ENCODE peak calls at places on chromosome 10, in ten cellular contexts. A is CD4-positive, alpha-beta memory T cell; I is cardiac muscle cell; B is uterus; C is trophoblast cell; V is neuronal stem cell; R is breast epithelium; Z is lower lobe of right lung; U is transverse colon; X is thoracic aorta. N is an unnamed sample. For H3K36me3, the result is how much of the 10 kb centered on the place peaks cover.

GRCh38 chr10:131195116-131195515 is 116.4 kb downstream of the TCERG1L start:
- DNase-seq in I (no peak), R (no peak), U (no peak), B (no peak), Z (no peak), C (no peak), V (no peak), X (no peak), A (no peak), N (no peak)

GRCh38 chr10:89362928-89363327 is 14.9 kb upstream of the IFIT1B start:
- DNase-seq in Z (no peak), V (no peak), I (no peak), B (no peak), R (no peak), C (no peak), U (no peak), A (no peak), X (no peak), N (no peak)

GRCh38 chr10:88793747-88794299 is 8.7 kb upstream of the LIPM start:
- DNase-seq in R (no peak), I (peak), U (no peak), C (no peak), X (no peak), A (peak), V (no peak), B (no peak), Z (no peak), N (peak)

GRCh38 chr10:3095373-3096139 is 28.2 kb downstream of the PFKP start:
- DNase-seq in I (peak), X (peak), Z (no peak), A (peak), R (no peak), U (peak), C (peak), B (peak), V (no peak), N (peak)

GRCh38 chr10:45673074-45673628 is 579 bp upstream of the ZFAND4 start:
- DNase-seq in A (no peak), U (peak), I (no peak), B (peak), C (no peak), R (no peak), Z (no peak), X (no peak), V (no peak), N (peak)

GRCh38 chr10:83545901-83546391 is 593.4 kb upstream of the GHITM start:
- DNase-seq in I (peak), U (no peak), A (no peak), R (no peak), Z (no peak), C (peak), B (no peak), V (peak), X (no peak), N (no peak)

GRCh38 chr10:23358357-23358756 is 13.8 kb upstream of the C10orf67 start:
- DNase-seq in R (no peak), V (no peak), U (no peak), B (no peak), A (no peak), Z (no peak), X (no peak), C (no peak), I (peak), N (peak)

GRCh38 chr10:6958254-6958653 is 378.2 kb upstream of the PRKCQ start:
- DNase-seq in Z (no peak), U (no peak), C (no peak), I (no peak), A (no peak), V (no peak), R (no peak), X (no peak), B (no peak), N (no peak)

GRCh38 chr10:14751576-14752330 is 22.9 kb downstream of the FAM107B start:
- DNase-seq in X (no peak), U (peak), B (peak), V (no peak), C (no peak), A (no peak), I (peak), Z (no peak), R (no peak), N (peak)

GRCh38 chr10:60835005-60835404 is 56.7 kb downstream of the CDK1 start:
- DNase-seq in I (no peak), V (no peak), C (no peak), R (no peak), X (no peak), Z (no peak), U (no peak), B (no peak), A (no peak), N (no peak)

GRCh38 chr10:63628526-63629362 is 107.5 kb downstream of the REEP3 start:
- DNase-seq in C (no peak), I (peak), A (no peak), R (no peak), Z (peak), B (peak), X (peak), U (peak), V (peak), N (peak)

GRCh38 chr10:5530412-5530806 is 5.6 kb downstream of the CALML3 start:
- DNase-seq in A (no peak), V (no peak), B (no peak), X (no peak), U (peak), I (no peak), Z (no peak), R (peak), C (no peak), N (no peak)

GRCh38 chr10:1297566-1298301 is 241.5 kb downstream of the WDR37 start:
- DNase-seq in R (no peak), Z (no peak), A (no peak), X (no peak), V (no peak), U (no peak), B (no peak), I (no peak), C (no peak), N (no peak)

GRCh38 chr10:114577133-114577532 is 80.9 kb downstream of the ABLIM1 start:
- DNase-seq in R (no peak), Z (no peak), I (peak), B (peak), C (no peak), X (no peak), U (no peak), V (no peak), A (no peak), N (no peak)

GRCh38 chr10:122624546-122624945 is 64.0 kb downstream of the DMBT1 start:
- DNase-seq in B (no peak), C (no peak), X (no peak), R (peak), I (no peak), V (no peak), U (no peak), A (no peak), Z (no peak), N (no peak)

GRCh38 chr10:22742678-22743077 is 28.3 kb upstream of the PIP4K2A start:
- DNase-seq in C (no peak), I (no peak), A (no peak), R (no peak), X (no peak), B (no peak), Z (no peak), V (no peak), U (no peak), N (no peak)

GRCh38 chr10:33098966-33099663 is 141.1 kb upstream of the ITGB1 start:
- DNase-seq in X (no peak), C (no peak), Z (no peak), A (no peak), B (no peak), I (no peak), V (no peak), U (no peak), R (no peak), N (no peak)

GRCh38 chr10:69955211-69955805 is 97.3 kb upstream of the MACROH2A2 start:
- DNase-seq in B (no peak), C (no peak), X (no peak), I (no peak), A (no peak), R (no peak), U (no peak), V (no peak), Z (no peak), N (no peak)

GRCh38 chr10:30491204-30491603 is 57.2 kb downstream of the MAP3K8 start:
- DNase-seq in R (no peak), Z (no peak), U (no peak), C (peak), A (no peak), I (peak), V (no peak), B (no peak), X (no peak), N (no peak)

GRCh38 chr10:48683893-48684292 is 780 bp upstream of the WDFY4 start:
- DNase-seq in U (no peak), A (no peak), X (no peak), I (no peak), Z (no peak), R (no peak), B (no peak), C (no peak), V (no peak), N (no peak)

GRCh38 chr10:77702166-77702565 is 64.6 kb upstream of the KCNMA1 start:
- DNase-seq in U (no peak), V (no peak), I (peak), X (no peak), C (no peak), R (no peak), Z (no peak), A (no peak), B (no peak), N (peak)

GRCh38 chr10:74913321-74913980 is 87.1 kb downstream of the KAT6B start:
- DNase-seq in R (no peak), C (no peak), X (no peak), V (no peak), A (no peak), Z (no peak), I (no peak), B (no peak), U (no peak), N (no peak)

GRCh38 chr10:14102056-14102455 is 228.7 kb downstream of the FRMD4A start:
- DNase-seq in B (no peak), Z (no peak), V (no peak), R (no peak), C (no peak), I (peak), U (no peak), X (no peak), A (no peak), N (no peak)

GRCh38 chr10:109784236-109784635 is 139.1 kb downstream of the XPNPEP1 start:
- DNase-seq in V (no peak), X (no peak), B (no peak), U (no peak), R (no peak), A (no peak), Z (no peak), C (no peak), I (peak), N (peak)

GRCh38 chr10:28105561-28105960 is 106.7 kb upstream of the ODAD2 start:
- DNase-seq in B (no peak), X (no peak), C (no peak), U (no peak), R (no peak), A (no peak), Z (no peak), V (no peak), I (no peak), N (no peak)

GRCh38 chr10:133335238-133336122 is 1.2 kb downstream of the CALY start:
- DNase-seq in A (peak), V (peak), X (no peak), Z (peak), I (peak), C (no peak), R (no peak), B (no peak), U (peak), N (peak)

GRCh38 chr10:22682237-22683192 is 31.9 kb downstream of the PIP4K2A start:
- DNase-seq in R (no peak), C (no peak), Z (peak), B (no peak), U (peak), I (peak), X (no peak), A (peak), V (no peak), N (no peak)

GRCh38 chr10:78512205-78512550 is 478.5 kb downstream of the RPS24 start:
- DNase-seq in U (no peak), A (no peak), Z (no peak), B (no peak), I (no peak), R (no peak), V (no peak), C (no peak), X (no peak), N (no peak)

GRCh38 chr10:6543431-6544005 is 36.6 kb downstream of the PRKCQ start:
- DNase-seq in U (peak), B (no peak), C (no peak), Z (no peak), V (no peak), X (no peak), R (no peak), I (no peak), A (no peak), N (no peak)

GRCh38 chr10:33240931-33241330 is 93.5 kb downstream of the NRP1 start:
- DNase-seq in R (no peak), I (peak), B (no peak), V (no peak), U (no peak), Z (no peak), C (no peak), A (no peak), X (no peak), N (no peak)

GRCh38 chr10:79143879-79144278 is 75.1 kb downstream of the ZMIZ1 start:
- DNase-seq in U (no peak), R (no peak), A (no peak), C (no peak), V (no peak), B (no peak), X (no peak), I (no peak), Z (no peak), N (peak)

GRCh38 chr10:14605231-14605925 is 169.3 kb downstream of the FAM107B start:
- DNase-seq in U (no peak), C (peak), Z (no peak), B (no peak), I (peak), V (no peak), X (no peak), A (peak), R (no peak), N (no peak)

GRCh38 chr10:98377001-98377400 is 38.0 kb downstream of the PYROXD2 start:
- DNase-seq in V (no peak), Z (no peak), C (peak), B (no peak), I (no peak), X (no peak), R (no peak), A (no peak), U (no peak), N (no peak)

GRCh38 chr10:92483539-92483938 is 90.4 kb downstream of the IDE start:
- DNase-seq in X (no peak), I (no peak), R (no peak), Z (no peak), A (no peak), B (no peak), C (no peak), V (no peak), U (no peak), N (no peak)
- H3K36me3 ChIP-seq in X (half or more), I (under half), R (under half), Z (half or more), A (under half), B (under half), C (under half), V (under half), U (under half), N (under half)

DNA sequence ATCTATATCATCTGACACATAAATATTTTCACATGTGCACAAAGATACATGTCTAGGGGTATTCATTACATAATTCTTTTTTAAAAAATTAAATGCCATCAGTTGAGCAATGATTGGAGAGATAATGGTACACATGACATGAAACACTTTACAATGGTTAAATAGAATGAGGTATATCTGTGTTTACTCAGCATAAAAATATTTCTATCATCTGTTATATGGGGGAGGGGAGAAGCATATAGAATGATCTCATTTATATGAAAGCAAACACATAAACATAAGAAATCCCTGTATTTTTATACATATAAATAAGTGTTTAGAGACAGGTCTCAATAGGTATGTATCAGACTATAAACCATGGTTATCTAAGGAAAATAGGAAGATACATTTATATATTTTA is 75.0 kb downstream of the SHOC2 start:
- DNase-seq in I (no peak), C (no peak), R (no peak), Z (no peak), U (no peak), B (no peak), A (no peak), V (no peak), X (no peak), N (no peak)
- H3K36me3 ChIP-seq in I (under half), C (under half), R (under half), Z (under half), U (under half), B (under half), A (under half), V (under half), X (under half), N (under half)

DNA sequence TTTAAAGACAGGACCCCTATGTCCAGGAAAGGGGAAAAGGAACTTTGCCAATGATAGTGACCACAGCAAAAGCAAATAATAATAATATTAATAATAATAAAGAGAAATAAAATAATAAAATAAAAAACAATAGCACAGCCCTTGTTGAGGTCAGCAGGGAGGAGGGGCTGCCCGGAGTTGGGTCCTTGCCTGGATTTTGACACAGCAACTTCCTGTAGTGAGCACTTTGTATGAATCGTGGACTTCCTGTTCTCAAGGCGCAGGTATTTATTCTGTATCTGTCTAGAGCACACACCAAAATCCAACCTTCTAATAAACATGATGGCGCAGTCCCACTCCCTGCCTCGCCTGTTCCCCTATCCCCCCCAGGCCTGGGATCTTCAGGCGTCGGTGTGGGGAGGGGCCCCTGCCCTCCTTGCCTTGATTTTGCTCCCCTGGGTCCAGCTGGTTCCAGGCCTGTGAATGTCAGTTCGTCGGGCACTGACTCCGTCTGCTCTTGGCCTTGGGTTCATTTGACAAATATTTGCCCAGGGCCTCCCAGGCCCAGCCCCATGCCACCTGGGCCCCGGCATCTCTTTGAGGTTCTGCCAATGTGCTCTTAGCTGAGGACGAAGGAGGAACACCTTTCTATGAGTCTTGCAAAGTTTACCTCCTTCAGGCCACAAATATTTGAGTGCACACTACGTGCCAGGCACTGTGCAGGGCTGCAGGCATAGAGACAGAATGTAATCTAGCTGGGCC is 13.9 kb downstream of the TRIM8 start:
- DNase-seq in U (peak), V (no peak), A (no peak), B (no peak), C (no peak), I (peak), R (peak), X (no peak), Z (peak), N (no peak)
- H3K36me3 ChIP-seq in U (under half), V (under half), A (under half), B (under half), C (under half), I (under half), R (under half), X (half or more), Z (half or more), N (under half)

GRCh38 chr10:24484771-24485170 is 238.9 kb downstream of the ARHGAP21 start:
- DNase-seq in I (no peak), B (no peak), Z (no peak), R (no peak), U (no peak), V (no peak), A (no peak), C (no peak), X (no peak), N (peak)
- H3K36me3 ChIP-seq in I (under half), B (under half), Z (under half), R (under half), U (under half), V (under half), A (under half), C (under half), X (under half), N (under half)

GRCh38 chr10:73139251-73139650 is 28.6 kb downstream of the ECD start:
- DNase-seq in V (no peak), A (no peak), U (no peak), C (no peak), X (no peak), Z (no peak), I (no peak), B (no peak), R (no peak), N (no peak)
- H3K36me3 ChIP-seq in V (under half), A (under half), U (under half), C (under half), X (half or more), Z (half or more), I (half or more), B (under half), R (under half), N (half or more)

GRCh38 chr10:73251683-73252444 is 580 bp downstream of the MRPS16 start:
- DNase-seq in B (no peak), X (no peak), A (no peak), V (peak), C (no peak), Z (peak), I (peak), U (no peak), R (no peak), N (peak)
- H3K36me3 ChIP-seq in B (under half), X (under half), A (under half), V (under half), C (under half), Z (under half), I (under half), U (under half), R (under half), N (under half)

DNA sequence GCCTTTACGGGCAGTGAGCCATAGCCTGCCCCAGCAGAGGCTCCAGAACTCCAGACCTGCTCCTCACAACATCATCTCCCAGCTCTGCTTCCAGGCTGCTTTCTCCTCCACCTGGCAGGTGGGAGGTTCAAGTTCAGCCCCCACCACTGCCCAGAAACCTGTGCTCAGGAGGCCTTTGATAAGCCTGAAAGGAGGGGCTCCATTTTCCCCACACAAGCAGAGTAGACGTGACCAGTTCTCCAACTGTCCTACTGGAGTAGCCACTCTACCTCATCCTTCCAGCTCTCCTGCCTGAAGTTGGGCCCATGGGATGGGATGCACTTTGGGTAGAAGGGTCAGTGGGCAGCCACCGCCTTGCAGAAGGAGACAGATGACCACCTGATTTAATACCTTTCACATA is 53.3 kb downstream of the HSPA12A start:
- DNase-seq in A (no peak), I (no peak), X (no peak), B (no peak), V (no peak), U (no peak), Z (no peak), C (no peak), R (no peak), N (no peak)
- H3K36me3 ChIP-seq in A (under half), I (under half), X (under half), B (under half), V (under half), U (under half), Z (under half), C (under half), R (under half), N (under half)

N was measured in A673.